ENCODE peak calls at places on chromosomes 2 and 18, in six cellular contexts. E is mammary epithelial cell, F is choroid plexus epithelial cell, Y is psoas muscle, K is Calu3, O is fibroblast of pulmonary artery. W is an unnamed sample.

GRCh38 chr18:43542016-43542415 is 264.7 kb upstream of the SYT4 start:
- DNase-seq in O (no peak), Y (no peak), K (no peak), F (no peak), E (no peak), W (no peak)

GRCh38 chr18:371616-371998 is 103.8 kb upstream of the THOC1 start:
- DNase-seq in O (no peak), Y (no peak), K (no peak), F (no peak), E (no peak), W (no peak)

GRCh38 chr2:59754336-59754735 is 799.1 kb downstream of the BCL11A start:
- DNase-seq in O (no peak), E (no peak), K (no peak), F (no peak), Y (no peak), W (no peak)

GRCh38 chr2:165293439-165294420 is 54.5 kb downstream of the SCN2A start:
- DNase-seq in K (peak), E (peak), O (peak), F (peak), Y (no peak), W (peak)

GRCh38 chr18:77654302-77654701 is 404.7 kb downstream of the GALR1 start:
- DNase-seq in K (no peak), F (no peak), E (no peak), O (no peak), Y (no peak), W (no peak)

GRCh38 chr18:42114310-42114943 is 159.4 kb downstream of the PIK3C3 start:
- DNase-seq in F (peak), E (peak), Y (no peak), K (peak), O (peak), W (peak)

GRCh38 chr2:230907361-230908093 is 17.5 kb downstream of the GPR55 start:
- DNase-seq in K (no peak), E (no peak), Y (no peak), F (no peak), O (no peak), W (no peak)

GRCh38 chr18:45889419-45890059 is 64.1 kb downstream of the SIGLEC15 start:
- DNase-seq in K (no peak), Y (no peak), O (no peak), E (no peak), F (no peak), W (no peak)

GRCh38 chr2:181104512-181105121 is 124.2 kb downstream of the UBE2E3 start:
- DNase-seq in E (peak), K (peak), F (peak), O (peak), Y (no peak), W (peak)

GRCh38 chr2:30356061-30356460 is 91.0 kb upstream of the LCLAT1 start:
- DNase-seq in K (no peak), O (peak), E (no peak), F (no peak), Y (no peak), W (peak)

GRCh38 chr18:9019135-9019534 is 83.4 kb upstream of the NDUFV2 start:
- DNase-seq in K (no peak), O (no peak), F (no peak), Y (no peak), E (no peak), W (no peak)

GRCh38 chr2:6214471-6214870 is 522.3 kb downstream of the SOX11 start:
- DNase-seq in O (no peak), E (no peak), K (no peak), F (no peak), Y (no peak), W (peak)

GRCh38 chr2:1664698-1665097 is 79.6 kb downstream of the PXDN start:
- DNase-seq in F (no peak), O (no peak), E (no peak), K (no peak), Y (no peak), W (no peak)

GRCh38 chr2:85827879-85828569 is 60.8 kb downstream of the ST3GAL5 start:
- DNase-seq in E (no peak), O (no peak), F (no peak), K (no peak), Y (no peak), W (no peak)

GRCh38 chr2:85834456-85834855 is 54.3 kb downstream of the ST3GAL5 start:
- DNase-seq in F (no peak), E (no peak), K (no peak), O (no peak), Y (no peak), W (no peak)

GRCh38 chr2:85830645-85831044 is 58.1 kb downstream of the ST3GAL5 start:
- DNase-seq in K (no peak), O (no peak), E (no peak), Y (no peak), F (peak), W (peak)

GRCh38 chr2:85828725-85829124 is 60.1 kb downstream of the ST3GAL5 start:
- DNase-seq in O (no peak), F (no peak), E (no peak), Y (no peak), K (no peak), W (no peak)

DNA sequence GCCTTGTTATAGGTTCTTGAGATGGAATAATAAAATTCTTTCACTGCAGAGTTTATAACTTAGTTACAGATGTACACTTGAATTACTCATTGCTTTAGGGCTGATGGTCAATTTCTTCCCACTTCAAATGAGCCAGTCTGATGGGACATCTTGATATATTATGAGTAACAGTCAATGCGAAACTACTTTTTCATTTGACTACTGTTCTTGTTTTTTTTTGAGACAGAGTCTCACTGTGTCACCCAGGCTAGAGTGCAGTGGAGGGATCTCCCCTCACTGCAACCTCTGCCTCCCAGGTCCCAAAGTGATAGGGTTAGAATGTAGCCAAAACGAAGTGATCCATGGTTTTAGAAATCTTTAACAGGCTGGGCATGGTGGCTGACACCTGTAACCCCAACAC is 57.1 kb downstream of the ST3GAL5 start:
- DNase-seq in F (no peak), Y (no peak), O (no peak), E (no peak), K (no peak), W (no peak)
- TF ChIP-seq CTCF in F (no peak), Y (no peak), O (no peak), E (no peak), K (no peak), W (no peak)

GRCh38 chr2:211170843-211171242 is 614.4 kb downstream of the CPS1 start:
- DNase-seq in Y (no peak), O (no peak), F (no peak), K (no peak), E (no peak), W (no peak)

GRCh38 chr2:211175956-211176355 is 619.6 kb downstream of the CPS1 start:
- DNase-seq in Y (no peak), O (no peak), E (peak), F (no peak), K (no peak), W (no peak)

GRCh38 chr2:211174631-211175030 is 618.2 kb downstream of the CPS1 start:
- DNase-seq in E (no peak), Y (no peak), F (no peak), O (no peak), K (no peak), W (no peak)

GRCh38 chr2:211174021-211174420 is 617.6 kb downstream of the CPS1 start:
- DNase-seq in E (no peak), K (no peak), O (no peak), Y (no peak), F (no peak), W (no peak)
- TF ChIP-seq CTCF in E (no peak), K (no peak), O (no peak), Y (no peak), F (no peak), W (no peak)

GRCh38 chr2:124027182-124027581 is 2.1 kb downstream of the CNTNAP5 start:
- DNase-seq in F (peak), Y (no peak), E (peak), O (peak), K (peak), W (peak)
- TF ChIP-seq CTCF in F (peak), Y (peak), E (peak), O (peak), K (no peak), W (peak)

DNA sequence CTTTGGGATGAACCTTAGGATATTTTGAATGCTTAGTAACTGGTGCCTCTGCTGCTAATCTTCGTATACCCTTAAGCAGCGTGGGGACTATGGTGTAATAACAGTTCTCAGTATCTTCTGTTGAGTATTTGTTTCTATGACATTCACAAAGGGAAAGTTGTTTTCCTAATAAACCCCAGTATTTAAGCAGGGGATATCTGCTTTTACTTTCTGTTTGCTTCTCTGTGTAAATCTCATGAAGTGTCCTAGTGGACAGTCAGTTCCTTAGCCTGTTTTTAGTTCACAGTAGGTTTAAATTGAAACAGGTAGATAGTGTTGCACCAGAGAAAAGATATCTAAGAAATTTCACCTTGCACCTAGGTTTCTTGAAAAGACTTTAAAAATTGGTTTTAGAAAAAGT is 14.9 kb downstream of the KIAA1328 start:
- DNase-seq in F (peak), K (no peak), Y (no peak), O (peak), E (no peak), W (no peak)
- TF ChIP-seq CTCF in F (no peak), K (no peak), Y (no peak), O (no peak), E (no peak), W (no peak)

DNA sequence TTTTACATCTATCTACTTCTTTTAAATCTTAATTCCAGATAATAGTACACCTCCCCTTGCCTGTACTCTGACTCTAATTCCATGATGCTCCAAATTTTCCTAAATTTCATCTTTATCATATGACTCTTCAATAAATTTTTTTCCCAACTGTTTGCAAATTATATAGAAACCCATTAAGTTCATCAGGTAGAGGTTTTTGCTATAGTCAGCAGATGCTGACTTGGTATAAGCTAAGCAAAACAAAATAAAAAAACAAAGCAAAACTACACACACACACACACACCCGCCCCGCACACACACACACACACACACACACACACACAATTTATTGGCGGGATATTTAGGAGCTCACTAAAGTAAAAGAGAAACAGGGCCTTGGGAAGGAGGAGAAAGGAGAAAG is 1047.8 kb upstream of the FAM98A start:
- DNase-seq in K (no peak), F (no peak), O (no peak), Y (no peak), E (no peak), W (no peak)
- TF ChIP-seq CTCF in K (no peak), F (no peak), O (no peak), Y (no peak), E (no peak), W (no peak)

GRCh38 chr18:62944454-62944853 is 229.1 kb downstream of the PHLPP1 start:
- DNase-seq in O (peak), K (no peak), F (peak), Y (no peak), E (no peak), W (no peak)
- TF ChIP-seq CTCF in O (peak), K (no peak), F (peak), Y (no peak), E (no peak), W (no peak)

W was measured in MCF 10A.